ENCODE peak calls at places on chromosome 18, in ten cellular contexts. Z is fibroblast of the aortic adventitia, N is foreskin fibroblast, M is osteocyte, O is RWPE1, D is activated B cell treated with CpG ODN at 0.5 μM for 24 hours, G is brain microvascular endothelial cell, W is astrocyte of the spinal cord, C is heart left ventricle, I is Caco-2. Y is an unnamed sample.

GRCh38 chr18:59712311-59712710 is 15.1 kb upstream of the CCBE1 start:
- DNase-seq in W (no peak), N (no peak), I (no peak), D (no peak), O (no peak), M (no peak), Z (no peak), C (no peak), G (no peak), Y (no peak)

GRCh38 chr18:77114564-77115391 is 17.8 kb downstream of the MBP start:
- DNase-seq in I (peak), Z (no peak), W (peak), D (no peak), M (peak), C (peak), N (peak), G (peak), O (peak), Y (no peak)

GRCh38 chr18:13562494-13563029 is 163.8 kb downstream of the FAM210A start:
- DNase-seq in O (no peak), I (no peak), M (no peak), G (no peak), Z (no peak), W (no peak), N (no peak), C (no peak), D (peak), Y (no peak)

GRCh38 chr18:34976899-34977786 is 64.1 kb upstream of the MAPRE2 start:
- DNase-seq in N (peak), C (peak), I (peak), O (no peak), D (peak), G (peak), Z (no peak), W (no peak), M (peak), Y (peak)

GRCh38 chr18:72375628-72376027 is 168.5 kb downstream of the CBLN2 start:
- DNase-seq in W (peak), M (no peak), O (no peak), D (no peak), Z (no peak), I (no peak), N (peak), G (peak), C (no peak), Y (no peak)

GRCh38 chr18:37657413-37657965 is 91.9 kb upstream of the CELF4 start:
- DNase-seq in D (no peak), G (no peak), O (no peak), C (no peak), M (no peak), N (no peak), Z (no peak), I (no peak), W (no peak), Y (no peak)

GRCh38 chr18:76398295-76398694 is 96.7 kb downstream of the ZNF516 start:
- DNase-seq in O (no peak), N (no peak), I (no peak), W (no peak), D (no peak), C (no peak), Z (no peak), G (no peak), M (no peak), Y (no peak)

GRCh38 chr18:67710639-67711038 is 194.1 kb upstream of the DSEL start:
- DNase-seq in G (peak), O (no peak), C (no peak), N (no peak), Z (no peak), M (no peak), I (no peak), W (no peak), D (no peak), Y (no peak)

GRCh38 chr18:67475673-67476072 is 40.8 kb downstream of the DSEL start:
- DNase-seq in D (no peak), Z (peak), M (no peak), O (no peak), C (no peak), N (peak), W (no peak), I (no peak), G (no peak), Y (no peak)

GRCh38 chr18:11906181-11906580 is 1.9 kb downstream of the MPPE1 start:
- DNase-seq in C (no peak), O (no peak), W (no peak), M (no peak), G (no peak), I (no peak), D (no peak), N (no peak), Z (no peak), Y (no peak)

GRCh38 chr18:55650363-55650870 is 62.4 kb upstream of the TCF4 start:
- DNase-seq in O (peak), N (no peak), D (no peak), W (no peak), C (no peak), G (peak), Z (peak), I (no peak), M (no peak), Y (no peak)

GRCh38 chr18:51345848-51346391 is 148.4 kb upstream of the MEX3C start:
- DNase-seq in D (no peak), G (no peak), Z (no peak), N (no peak), C (no peak), W (no peak), I (no peak), M (no peak), O (no peak), Y (no peak)

GRCh38 chr18:44723973-44724778 is 43.5 kb downstream of the SETBP1 start:
- DNase-seq in D (no peak), G (no peak), M (no peak), I (no peak), C (no peak), N (no peak), O (no peak), W (no peak), Z (no peak), Y (no peak)

GRCh38 chr18:75472906-75473305 is 45.4 kb upstream of the SMIM21 start:
- DNase-seq in G (no peak), I (no peak), N (no peak), Z (no peak), M (no peak), C (no peak), W (no peak), D (no peak), O (no peak), Y (no peak)

GRCh38 chr18:74234326-74235171 is 57.2 kb downstream of the CYB5A start:
- DNase-seq in O (peak), W (peak), G (peak), N (peak), I (peak), M (no peak), D (no peak), C (no peak), Z (peak), Y (no peak)

GRCh38 chr18:31206787-31207381 is 44.2 kb upstream of the DSC1 start:
- DNase-seq in Z (no peak), G (peak), D (no peak), C (peak), N (no peak), M (no peak), I (peak), W (peak), O (peak), Y (no peak)

GRCh38 chr18:6842081-6842480 is 112.6 kb downstream of the ARHGAP28 start:
- DNase-seq in C (no peak), I (no peak), N (no peak), M (no peak), D (no peak), G (no peak), O (no peak), Z (no peak), W (no peak), Y (no peak)

GRCh38 chr18:5488844-5489243 is 55.0 kb downstream of the EPB41L3 start:
- DNase-seq in M (no peak), O (no peak), D (no peak), W (peak), G (peak), I (no peak), C (no peak), Z (peak), N (no peak), Y (no peak)

GRCh38 chr18:49072524-49072934 is 121.8 kb upstream of the SMAD7 start:
- DNase-seq in O (no peak), G (no peak), D (no peak), W (no peak), C (no peak), M (no peak), I (peak), N (no peak), Z (peak), Y (no peak)

GRCh38 chr18:75088622-75089211 is 120.2 kb downstream of the PTGR3 start:
- DNase-seq in Z (no peak), G (no peak), C (no peak), I (no peak), D (no peak), N (no peak), W (no peak), M (peak), O (no peak), Y (peak)

GRCh38 chr18:41060967-41061366 is 894.1 kb upstream of the PIK3C3 start:
- DNase-seq in N (no peak), M (no peak), G (no peak), O (no peak), D (no peak), Z (no peak), I (no peak), C (no peak), W (no peak), Y (no peak)

GRCh38 chr18:51339866-51340265 is 142.4 kb upstream of the MEX3C start:
- DNase-seq in G (peak), D (no peak), C (no peak), N (no peak), M (no peak), I (no peak), Z (peak), O (peak), W (peak), Y (no peak)

GRCh38 chr18:33849731-33850130 is 271.7 kb downstream of the ASXL3 start:
- DNase-seq in M (no peak), C (no peak), I (no peak), D (no peak), N (no peak), O (no peak), G (no peak), Z (no peak), W (no peak), Y (no peak)

GRCh38 chr18:77106331-77106730 is 26.3 kb downstream of the MBP start:
- DNase-seq in I (no peak), W (no peak), G (no peak), M (peak), N (no peak), C (no peak), O (no peak), Z (no peak), D (no peak), Y (no peak)

GRCh38 chr18:13481331-13481730 is 245.0 kb downstream of the FAM210A start:
- DNase-seq in G (no peak), O (no peak), I (no peak), D (no peak), M (no peak), W (no peak), Z (no peak), N (no peak), C (no peak), Y (no peak)

GRCh38 chr18:74457043-74457742 is at the start of gene DIPK1C:
- DNase-seq in M (peak), Z (no peak), N (no peak), C (no peak), O (no peak), I (no peak), D (no peak), G (no peak), W (peak), Y (no peak)

GRCh38 chr18:55589625-55590291 is 1.8 kb upstream of the TCF4 start:
- DNase-seq in N (peak), C (peak), M (peak), G (peak), O (peak), W (peak), I (no peak), Z (peak), D (peak), Y (peak)

GRCh38 chr18:79524181-79525078 is 128.7 kb downstream of the NFATC1 start:
- DNase-seq in N (no peak), C (no peak), D (peak), M (peak), O (no peak), Z (no peak), W (no peak), I (no peak), G (no peak), Y (no peak)

GRCh38 chr18:11309172-11309571 is 159.8 kb upstream of the PIEZO2 start:
- DNase-seq in G (no peak), M (no peak), D (no peak), N (no peak), Z (peak), O (no peak), W (no peak), I (no peak), C (no peak), Y (no peak)

GRCh38 chr18:49910986-49911385 is 97.7 kb upstream of the ACAA2 start:
- DNase-seq in N (no peak), O (no peak), D (no peak), Z (no peak), G (no peak), C (no peak), M (no peak), W (no peak), I (peak), Y (no peak)

GRCh38 chr18:78796693-78797455 is 182.7 kb upstream of the SALL3 start:
- DNase-seq in I (no peak), N (no peak), G (no peak), O (no peak), Z (no peak), W (no peak), M (no peak), D (no peak), C (no peak), Y (no peak)

GRCh38 chr18:49694402-49694801 is 118.9 kb downstream of the ACAA2 start:
- DNase-seq in M (no peak), N (no peak), G (no peak), W (no peak), D (no peak), I (peak), Z (no peak), C (no peak), O (no peak), Y (no peak)

GRCh38 chr18:33152376-33152775 is 288.1 kb downstream of the CCDC178 start:
- DNase-seq in N (no peak), C (no peak), I (no peak), O (no peak), M (no peak), W (no peak), G (no peak), Z (no peak), D (no peak), Y (no peak)

GRCh38 chr18:49227456-49227855 is 233.0 kb downstream of the DYM start:
- DNase-seq in Z (peak), C (no peak), N (no peak), O (no peak), W (no peak), G (no peak), M (no peak), I (no peak), D (no peak), Y (no peak)

GRCh38 chr18:73264562-73264921 is 396.8 kb upstream of the NETO1 start:
- DNase-seq in N (no peak), D (no peak), I (no peak), O (no peak), C (no peak), M (no peak), Z (no peak), G (no peak), W (no peak), Y (no peak)

GRCh38 chr18:36685580-36685979 is 143.2 kb downstream of the TPGS2 start:
- DNase-seq in D (no peak), N (no peak), G (no peak), Z (no peak), M (no peak), I (no peak), W (no peak), O (no peak), C (no peak), Y (no peak)

GRCh38 chr18:79902640-79903039 is 48.8 kb downstream of the SLC66A2 start:
- DNase-seq in G (no peak), M (peak), Z (no peak), C (peak), N (no peak), O (no peak), W (no peak), D (no peak), I (no peak), Y (no peak)

DNA sequence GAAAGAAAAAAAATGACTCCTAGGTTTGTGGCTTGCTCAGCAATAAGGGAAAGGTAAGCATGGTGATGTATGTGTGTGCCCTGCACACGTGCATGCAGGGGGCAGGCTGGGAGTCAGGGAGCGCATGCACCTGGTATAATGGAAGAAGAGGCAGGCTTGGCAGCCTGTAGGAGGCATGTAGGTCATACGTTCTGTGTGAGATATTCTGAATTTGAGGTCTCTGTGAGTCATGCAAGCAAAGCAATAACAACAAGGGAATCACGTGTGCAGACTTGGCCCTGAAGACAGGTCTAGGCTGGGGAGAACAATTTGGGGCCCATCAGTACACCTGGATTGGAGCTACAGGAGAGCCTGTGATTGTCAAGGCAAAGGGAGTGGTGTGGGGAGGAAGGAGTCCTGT is 94.5 kb upstream of the TTC39C start:
- DNase-seq in G (no peak), N (no peak), Z (no peak), W (no peak), C (no peak), M (no peak), O (no peak), D (no peak), I (no peak), Y (no peak)
- TF ChIP-seq CTCF in G (no peak), N (no peak), Z (no peak), W (no peak), C (no peak), M (no peak), O (no peak), D (no peak), I (no peak), Y (no peak)

DNA sequence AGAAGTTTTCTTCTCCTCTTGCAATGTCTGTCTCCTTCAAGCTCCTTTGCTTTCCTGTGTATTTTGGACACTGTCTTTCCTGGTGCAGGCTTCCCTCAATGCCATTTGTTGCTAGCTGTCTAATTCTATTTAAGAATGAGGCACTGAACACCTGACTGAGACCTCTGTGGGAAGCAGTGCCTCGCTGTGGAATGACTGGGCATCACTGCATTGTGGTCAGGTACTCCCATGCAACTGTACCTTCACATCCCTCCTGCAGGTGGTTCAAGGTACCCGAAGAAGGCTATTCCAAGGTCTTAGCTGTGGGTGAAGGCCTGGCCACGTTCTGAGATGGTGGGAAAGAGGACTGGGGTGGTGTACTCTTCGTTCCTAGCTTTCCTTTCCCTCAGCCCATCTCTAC is 152.8 kb upstream of the CTAGE1 start:
- DNase-seq in O (no peak), M (no peak), W (no peak), N (no peak), C (no peak), D (no peak), I (peak), G (no peak), Z (no peak), Y (no peak)
- TF ChIP-seq CTCF in O (no peak), M (no peak), W (no peak), N (no peak), C (no peak), D (no peak), I (peak), G (no peak), Z (no peak), Y (no peak)

DNA sequence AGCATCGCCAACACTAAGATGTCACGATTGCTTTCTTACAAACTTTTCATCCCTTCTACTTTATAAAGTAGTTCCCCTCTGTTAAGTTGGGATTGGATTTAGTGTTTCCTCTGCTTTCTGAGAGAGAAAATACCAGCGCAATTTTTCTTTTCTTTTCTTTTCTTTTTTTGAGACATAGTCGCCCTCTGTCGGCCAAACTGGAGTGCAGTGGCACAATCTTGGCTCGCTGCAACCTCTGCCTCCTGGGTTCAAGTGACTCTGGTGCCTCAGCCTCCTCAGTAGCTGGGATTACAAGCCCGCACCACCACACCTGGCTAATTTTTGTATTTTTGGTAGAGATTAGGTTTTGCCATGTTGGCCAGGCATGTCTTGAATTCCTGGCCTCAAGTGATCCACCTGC is 9.0 kb downstream of the RELCH start:
- DNase-seq in I (no peak), Z (no peak), M (no peak), C (no peak), N (no peak), W (no peak), O (no peak), D (no peak), G (no peak), Y (no peak)
- TF ChIP-seq CTCF in I (no peak), Z (no peak), M (no peak), C (no peak), N (no peak), W (no peak), O (no peak), D (no peak), G (no peak), Y (no peak)

DNA sequence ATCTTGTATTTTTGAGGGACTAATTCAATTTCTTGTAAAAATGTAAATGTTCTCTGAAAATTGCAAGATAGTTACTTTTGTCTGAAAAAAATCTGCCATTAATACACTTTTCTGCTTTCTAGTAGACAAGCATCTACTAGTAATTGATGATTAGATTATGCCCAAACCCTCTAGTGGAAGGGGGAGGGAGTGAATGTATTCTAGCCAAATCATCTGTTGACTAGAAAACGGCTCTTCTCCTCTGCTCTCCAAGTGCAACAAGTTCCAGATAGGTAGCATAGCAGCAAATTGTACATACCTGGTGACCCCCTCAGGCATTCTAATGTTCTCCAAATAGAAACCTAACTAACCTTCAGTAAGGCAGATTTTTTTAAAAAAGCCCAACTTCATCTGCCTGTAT is 58.6 kb downstream of the RELCH start:
- DNase-seq in I (no peak), M (no peak), W (no peak), D (no peak), N (no peak), Z (no peak), C (no peak), G (no peak), O (no peak), Y (no peak)
- TF ChIP-seq CTCF in I (peak), M (peak), W (no peak), D (no peak), N (no peak), Z (no peak), C (no peak), G (peak), O (no peak), Y (no peak)

GRCh38 chr18:27017901-27018500 is 152.5 kb upstream of the AQP4 start:
- DNase-seq in G (no peak), C (no peak), I (no peak), M (no peak), D (no peak), O (peak), Z (peak), N (no peak), W (peak), Y (no peak)
- TF ChIP-seq CTCF in G (peak), C (peak), I (peak), M (peak), D (no peak), O (peak), Z (peak), N (peak), W (peak), Y (peak)

Y was measured in D721Med.